ENCODE peak calls at places on chromosomes 7 and 10, in five cellular contexts. F is astrocyte of the spinal cord, Y is hepatocyte, U is DND-41, E is fibroblast of the aortic adventitia. V is an unnamed sample.

GRCh38 chr10:88879754-88880286 is at the start of gene STAMBPL1:
- DNase-seq in F (no peak), Y (peak), U (peak), E (no peak), V (no peak)

GRCh38 chr10:107144490-107144889 is 20.0 kb downstream of the SORCS1 start:
- DNase-seq in F (no peak), Y (peak), U (no peak), E (no peak), V (no peak)

GRCh38 chr7:77933394-77933793 is 134.8 kb downstream of the PHTF2 start:
- DNase-seq in F (peak), Y (no peak), U (no peak), E (peak), V (no peak)

GRCh38 chr7:110522751-110523200 is 568.2 kb upstream of the LRRN3 start:
- DNase-seq in F (peak), Y (peak), U (peak), E (no peak), V (no peak)

GRCh38 chr10:130430291-130430690 is 294.1 kb downstream of the GLRX3 start:
- DNase-seq in F (no peak), Y (no peak), U (no peak), E (no peak), V (no peak)

GRCh38 chr7:64875658-64876406 is 27.2 kb upstream of the ZNF273 start:
- DNase-seq in F (no peak), Y (no peak), U (peak), E (no peak), V (no peak)

GRCh38 chr10:59894114-59894513 is 12.2 kb downstream of the CCDC6 start:
- DNase-seq in F (peak), Y (no peak), U (no peak), E (peak), V (no peak)

GRCh38 chr10:43039629-43040481 is 37.0 kb upstream of the RET start:
- DNase-seq in F (peak), Y (no peak), U (peak), E (no peak), V (peak)

GRCh38 chr10:46033602-46034011 is 3.2 kb upstream of the NCOA4 start:
- DNase-seq in F (peak), Y (peak), U (no peak), E (peak), V (no peak)

GRCh38 chr10:114967071-114967470 is 29.1 kb downstream of the TRUB1 start:
- DNase-seq in F (peak), Y (no peak), U (no peak), E (peak), V (no peak)

GRCh38 chr10:17643339-17643754 is 604 bp upstream of the STAM start:
- DNase-seq in F (no peak), Y (peak), U (no peak), E (no peak), V (no peak)

GRCh38 chr10:124644281-124644680 is 99.9 kb downstream of the FAM53B start:
- DNase-seq in F (no peak), Y (no peak), U (no peak), E (no peak), V (no peak)

GRCh38 chr10:102982281-102982680 is 64.2 kb downstream of the CNNM2 start:
- DNase-seq in F (no peak), Y (no peak), U (no peak), E (no peak), V (no peak)

GRCh38 chr7:123615344-123615743 is 13.7 kb downstream of the ASB15 start:
- DNase-seq in F (peak), Y (peak), U (no peak), E (peak), V (no peak)

GRCh38 chr7:140704205-140704604 is 7.7 kb downstream of the NDUFB2 start:
- DNase-seq in F (no peak), Y (no peak), U (no peak), E (no peak), V (no peak)

GRCh38 chr10:84395581-84395980 is 67.2 kb downstream of the CCSER2 start:
- DNase-seq in F (no peak), Y (no peak), U (no peak), E (no peak), V (no peak)

GRCh38 chr7:2500701-2501100 is 18.9 kb upstream of the LFNG start:
- DNase-seq in F (no peak), Y (no peak), U (no peak), E (no peak), V (no peak)

GRCh38 chr7:133481676-133482075 is 228.8 kb downstream of the EXOC4 start:
- DNase-seq in F (peak), Y (peak), U (peak), E (peak), V (no peak)

GRCh38 chr7:98357751-98358161 is 43.1 kb downstream of the BAIAP2L1 start:
- DNase-seq in F (peak), Y (peak), U (no peak), E (peak), V (no peak)

GRCh38 chr10:78314651-78315050 is 281.0 kb downstream of the RPS24 start:
- DNase-seq in F (no peak), Y (no peak), U (no peak), E (no peak), V (no peak)

GRCh38 chr10:77832243-77832642 is 94.3 kb downstream of the DLG5 start:
- DNase-seq in F (no peak), Y (no peak), U (no peak), E (no peak), V (peak)

GRCh38 chr10:130989670-130990247 is 321.8 kb downstream of the TCERG1L start:
- DNase-seq in F (no peak), Y (no peak), U (no peak), E (no peak), V (no peak)

GRCh38 chr10:84542552-84542951 is 214.2 kb downstream of the CCSER2 start:
- DNase-seq in F (no peak), Y (no peak), U (no peak), E (no peak), V (no peak)

GRCh38 chr10:86400705-86401587 is 34.4 kb upstream of the GRID1 start:
- DNase-seq in F (peak), Y (peak), U (no peak), E (peak), V (peak)

GRCh38 chr10:62625484-62625883 is 179.0 kb upstream of the ADO start:
- DNase-seq in F (no peak), Y (no peak), U (no peak), E (no peak), V (no peak)

GRCh38 chr10:109898666-109899577 is 24.4 kb downstream of the XPNPEP1 start:
- DNase-seq in F (no peak), Y (no peak), U (no peak), E (peak), V (no peak)

GRCh38 chr7:43114451-43114765 is 2.0 kb downstream of the HECW1 start:
- DNase-seq in F (no peak), Y (no peak), U (no peak), E (no peak), V (no peak)

GRCh38 chr7:46291064-46291463 is 370.0 kb upstream of the IGFBP3 start:
- DNase-seq in F (peak), Y (peak), U (no peak), E (peak), V (no peak)

GRCh38 chr7:47394216-47394615 is 187.7 kb downstream of the TNS3 start:
- DNase-seq in F (no peak), Y (no peak), U (no peak), E (no peak), V (no peak)

GRCh38 chr7:30776971-30777370 is 5.8 kb downstream of the MINDY4 start:
- DNase-seq in F (no peak), Y (no peak), U (no peak), E (no peak), V (no peak)

GRCh38 chr10:51445587-51445986 is 253.8 kb downstream of the CSTF2T start:
- DNase-seq in F (no peak), Y (no peak), U (no peak), E (no peak), V (no peak)

GRCh38 chr7:88203401-88203800 is 16.4 kb downstream of the SRI start:
- DNase-seq in F (no peak), Y (no peak), U (no peak), E (no peak), V (no peak)

GRCh38 chr7:158061884-158062656 is 525.6 kb downstream of the PTPRN2 start:
- DNase-seq in F (no peak), Y (no peak), U (no peak), E (no peak), V (peak)

GRCh38 chr10:3853547-3853989 is 68.6 kb upstream of the KLF6 start:
- DNase-seq in F (peak), Y (peak), U (no peak), E (peak), V (no peak)

GRCh38 chr10:95906675-95907453 is 911 bp upstream of the CC2D2B start:
- DNase-seq in F (peak), Y (peak), U (peak), E (peak), V (no peak)
- TF ChIP-seq CTCF in F (peak), Y (peak), U (peak), E (peak), V (peak)

GRCh38 chr7:128871050-128871449 is 8.4 kb downstream of the ATP6V1F start:
- DNase-seq in F (no peak), Y (no peak), U (no peak), E (no peak), V (peak)

GRCh38 chr7:128874140-128875031 is 11.7 kb downstream of the ATP6V1F start:
- DNase-seq in F (no peak), Y (peak), U (no peak), E (no peak), V (no peak)

GRCh38 chr7:128873234-128873633 is 10.6 kb downstream of the ATP6V1F start:
- DNase-seq in F (no peak), Y (no peak), U (no peak), E (no peak), V (no peak)

GRCh38 chr7:128869944-128870285 is 7.3 kb downstream of the ATP6V1F start:
- DNase-seq in F (no peak), Y (no peak), U (peak), E (no peak), V (no peak)

GRCh38 chr7:128872394-128872824 is 9.8 kb downstream of the ATP6V1F start:
- DNase-seq in F (no peak), Y (no peak), U (no peak), E (no peak), V (peak)
- TF ChIP-seq CTCF in F (no peak), Y (no peak), U (peak), E (no peak), V (peak)

DNA sequence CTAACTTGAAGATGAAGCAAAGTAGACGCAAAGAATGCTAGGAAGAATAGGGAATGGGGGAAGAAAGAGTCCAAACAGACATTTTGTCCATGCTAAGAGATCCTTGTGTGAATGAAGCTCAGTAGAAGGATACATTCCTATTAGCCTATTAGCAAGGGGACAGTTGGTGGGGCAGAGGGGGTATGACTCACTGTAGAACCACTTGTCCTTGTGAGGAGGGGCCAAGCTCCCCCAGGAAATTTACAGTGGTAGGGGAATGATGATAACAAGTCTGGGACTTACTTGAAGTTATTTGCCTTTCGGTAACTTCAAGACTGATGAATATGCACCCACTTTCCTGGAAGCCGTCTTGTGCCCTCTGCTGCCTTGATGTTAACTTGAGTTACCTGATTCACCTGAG is 17.2 kb upstream of the SYPL1 start:
- DNase-seq in F (no peak), Y (no peak), U (no peak), E (no peak), V (no peak)
- TF ChIP-seq CTCF in F (no peak), Y (no peak), U (no peak), E (no peak), V (no peak)

DNA sequence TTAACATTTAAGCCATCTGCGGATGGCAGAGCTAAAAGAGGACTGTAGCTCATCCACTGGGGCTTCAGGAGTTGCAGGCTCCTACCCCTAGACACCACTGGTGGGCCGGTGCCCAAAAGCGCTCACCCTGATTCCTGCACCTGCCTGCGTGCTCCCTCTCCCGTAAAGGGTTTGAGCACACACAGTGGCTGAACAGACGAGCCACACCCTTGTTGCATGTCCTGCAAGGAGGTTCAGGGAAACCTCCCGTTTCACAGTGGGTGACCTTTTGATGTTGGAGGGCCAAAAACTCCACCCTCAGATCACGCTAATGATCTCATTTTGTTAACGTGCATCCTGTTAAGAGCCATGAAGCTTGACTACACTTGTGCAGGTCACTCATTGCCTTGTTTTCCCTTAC is 37.9 kb downstream of the SYPL1 start:
- DNase-seq in F (no peak), Y (no peak), U (no peak), E (no peak), V (no peak)
- TF ChIP-seq CTCF in F (no peak), Y (no peak), U (no peak), E (no peak), V (no peak)

GRCh38 chr7:93231799-93232672 is at the start of gene VPS50:
- DNase-seq in F (peak), Y (peak), U (peak), E (peak), V (peak)
- TF ChIP-seq CTCF in F (peak), Y (no peak), U (no peak), E (no peak), V (peak)

DNA sequence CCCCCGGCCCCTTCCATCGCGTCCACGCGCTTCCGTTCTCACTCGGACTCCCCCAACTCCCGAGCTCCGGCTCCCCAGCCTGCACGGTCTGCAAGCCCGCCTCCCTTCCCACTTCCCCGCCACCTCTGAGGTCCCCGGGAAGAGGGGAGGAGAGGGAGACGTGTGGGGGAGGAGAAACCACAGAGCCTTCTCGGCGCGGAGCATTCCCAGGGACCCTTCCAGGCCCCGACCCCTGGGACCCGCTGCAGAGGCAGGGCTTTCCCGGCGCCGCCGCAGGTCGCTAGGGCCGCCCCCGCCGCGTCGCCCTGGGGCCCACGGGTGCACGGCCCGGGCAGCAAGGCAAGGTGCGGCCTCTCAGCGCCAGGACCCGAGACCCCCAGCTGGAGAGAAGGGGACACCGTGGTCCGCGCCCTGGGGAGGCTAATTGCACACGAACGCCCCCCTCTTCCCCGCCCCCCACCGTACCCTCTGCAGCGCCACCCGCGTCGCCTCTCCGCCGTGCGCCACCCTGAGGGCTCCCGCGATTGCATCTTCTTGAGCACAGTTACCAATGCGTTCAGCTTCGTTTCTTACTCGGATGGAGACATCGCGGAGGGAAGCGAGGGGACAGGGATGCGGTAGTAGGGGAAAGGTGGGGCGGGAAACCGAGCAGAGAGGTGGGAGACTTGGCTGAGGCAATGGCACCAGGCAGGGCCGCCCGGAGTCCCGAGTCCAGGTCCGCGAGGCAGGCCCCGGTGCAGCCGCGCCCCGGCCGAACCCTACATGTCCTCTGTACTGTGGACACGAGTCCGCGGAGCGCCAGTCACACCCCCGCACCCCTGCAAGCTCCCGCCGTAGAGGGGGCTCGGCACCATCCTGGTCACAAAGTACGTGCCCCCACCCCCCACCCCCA is 29.0 kb downstream of the SKIDA1 start:
- DNase-seq in F (peak), Y (peak), U (peak), E (no peak), V (no peak)
- TF ChIP-seq CTCF in F (peak), Y (peak), U (peak), E (peak), V (peak)

GRCh38 chr10:91740353-91740924 is 57.8 kb upstream of the TNKS2 start:
- DNase-seq in F (no peak), Y (no peak), U (no peak), E (no peak), V (no peak)

GRCh38 chr10:91743460-91743859 is 54.8 kb upstream of the TNKS2 start:
- DNase-seq in F (no peak), Y (no peak), U (no peak), E (no peak), V (no peak)

GRCh38 chr10:91742189-91742588 is 56.0 kb upstream of the TNKS2 start:
- DNase-seq in F (no peak), Y (no peak), U (no peak), E (no peak), V (no peak)

GRCh38 chr10:91745086-91745831 is 53.0 kb upstream of the TNKS2 start:
- DNase-seq in F (no peak), Y (peak), U (no peak), E (peak), V (no peak)
- TF ChIP-seq CTCF in F (peak), Y (peak), U (peak), E (peak), V (peak)

V was measured in chondrocyte.